ENCODE peak calls at places on chromosome 14, in eight cellular contexts. X is stomach, L is tibial nerve, M is ovary, A is sigmoid colon, H is transverse colon, O is A549, T is GM12878. B is an unnamed sample. For H3K4me1, the result is how much of the 10 kb centered on the place peaks cover.

GRCh38 chr14:89650077-89650978 is 233.3 kb upstream of the FOXN3 start:
- DNase-seq in H (no peak), M (no peak), O (no peak), L (no peak), X (no peak), A (no peak), T (no peak), B (no peak)

GRCh38 chr14:31568671-31569070 is 7.5 kb downstream of the NUBPL start:
- DNase-seq in A (no peak), X (no peak), H (no peak), L (no peak), M (no peak), T (no peak), O (no peak), B (no peak)

GRCh38 chr14:103547941-103548462 is 14.5 kb downstream of the BAG5 start:
- DNase-seq in A (no peak), T (no peak), X (no peak), L (no peak), H (no peak), O (no peak), M (no peak), B (no peak)

GRCh38 chr14:49849213-49849847 is 3.3 kb downstream of the NEMF start:
- DNase-seq in H (no peak), L (no peak), X (no peak), T (no peak), O (no peak), M (no peak), A (no peak), B (no peak)

GRCh38 chr14:89833120-89833521 is 121.4 kb downstream of the EFCAB11 start:
- DNase-seq in A (no peak), H (no peak), L (no peak), M (no peak), X (no peak), O (no peak), T (no peak), B (no peak)

GRCh38 chr14:69135133-69135532 is 17.8 kb downstream of the DCAF5 start:
- DNase-seq in X (no peak), T (no peak), A (no peak), M (no peak), H (no peak), L (no peak), O (no peak), B (no peak)

GRCh38 chr14:24068711-24069410 is 2.5 kb upstream of the CPNE6 start:
- DNase-seq in M (no peak), O (no peak), L (no peak), X (no peak), H (no peak), A (peak), T (no peak), B (no peak)

GRCh38 chr14:96363751-96364336 is 518 bp downstream of the GSKIP start:
- DNase-seq in L (no peak), X (peak), H (peak), M (no peak), T (no peak), O (peak), A (peak), B (no peak)

GRCh38 chr14:65252471-65253255 is 150.3 kb upstream of the MAX start:
- DNase-seq in A (no peak), O (no peak), H (no peak), M (no peak), T (no peak), X (no peak), L (no peak), B (no peak)

GRCh38 chr14:83556065-83556464 is 1973.9 kb upstream of the FLRT2 start:
- DNase-seq in T (no peak), L (no peak), X (no peak), A (no peak), O (no peak), M (no peak), H (no peak), B (no peak)

GRCh38 chr14:99604766-99605298 is 825 bp upstream of the CCDC85C start:
- DNase-seq in O (peak), M (no peak), H (peak), X (no peak), A (no peak), T (no peak), L (no peak), B (no peak)

GRCh38 chr14:50001999-50002925 is 109.4 kb downstream of the ARF6 start:
- DNase-seq in O (no peak), M (no peak), A (no peak), T (peak), H (peak), X (peak), L (no peak), B (no peak)

GRCh38 chr14:54146601-54147000 is 190.0 kb upstream of the BMP4 start:
- DNase-seq in M (no peak), H (no peak), X (no peak), T (no peak), O (no peak), L (no peak), A (no peak), B (no peak)

GRCh38 chr14:105059035-105059916 is 6.0 kb downstream of the GPR132 start:
- DNase-seq in M (no peak), L (no peak), H (no peak), X (no peak), T (no peak), O (no peak), A (no peak), B (no peak)

GRCh38 chr14:67166450-67166853 is 22.8 kb upstream of the GARIN2 start:
- DNase-seq in L (no peak), X (no peak), T (no peak), H (peak), O (no peak), M (peak), A (no peak), B (no peak)

GRCh38 chr14:97281741-97282140 is 484.6 kb downstream of the VRK1 start:
- DNase-seq in M (no peak), O (no peak), H (no peak), T (no peak), X (no peak), A (no peak), L (no peak), B (no peak)

GRCh38 chr14:85533821-85534271 is 3.9 kb downstream of the FLRT2 start:
- DNase-seq in T (no peak), X (no peak), O (peak), A (peak), M (peak), H (no peak), L (no peak), B (no peak)

GRCh38 chr14:23364604-23365352 is at the start of gene EFS:
- DNase-seq in O (no peak), L (peak), T (no peak), H (no peak), A (no peak), X (no peak), M (peak), B (no peak)

GRCh38 chr14:28759658-28760313 is 6.8 kb upstream of the FOXG1 start:
- DNase-seq in X (no peak), M (no peak), A (no peak), L (no peak), O (no peak), T (no peak), H (no peak), B (no peak)

GRCh38 chr14:38127784-38128183 is 79.9 kb upstream of the SSTR1 start:
- DNase-seq in A (no peak), X (no peak), T (no peak), H (no peak), M (no peak), L (no peak), O (no peak), B (no peak)

GRCh38 chr14:75126121-75126544 is 715 bp downstream of the NEK9 start:
- DNase-seq in T (no peak), O (peak), X (no peak), L (no peak), H (no peak), M (no peak), A (no peak), B (no peak)

GRCh38 chr14:75127903-75128595 is 1.2 kb upstream of the NEK9 start:
- DNase-seq in T (no peak), O (no peak), M (no peak), X (no peak), H (peak), L (no peak), A (no peak), B (no peak)

GRCh38 chr14:75125617-75126016 is 1.2 kb downstream of the NEK9 start:
- DNase-seq in M (no peak), X (no peak), L (no peak), T (no peak), H (no peak), O (no peak), A (no peak), B (no peak)

GRCh38 chr14:75126679-75127473 is at the start of gene NEK9:
- DNase-seq in H (peak), O (peak), T (peak), X (peak), M (peak), L (peak), A (peak), B (peak)

GRCh38 chr14:75128596-75128990 is 1.7 kb upstream of the NEK9 start:
- DNase-seq in O (no peak), A (no peak), X (no peak), L (no peak), H (no peak), T (no peak), M (no peak), B (no peak)
- TF ChIP-seq EP300 in O (no peak), A (no peak), X (no peak), L (no peak), H (no peak), T (no peak), M (no peak), B (no peak)

GRCh38 chr14:92922883-92923743 is at the start of gene CHGA:
- DNase-seq in O (peak), H (peak), T (no peak), L (no peak), M (peak), A (no peak), X (peak), B (no peak)
- H3K27ac ChIP-seq in O (no peak), H (no peak), T (no peak), L (no peak), M (no peak), A (no peak), X (peak), B (no peak)

DNA sequence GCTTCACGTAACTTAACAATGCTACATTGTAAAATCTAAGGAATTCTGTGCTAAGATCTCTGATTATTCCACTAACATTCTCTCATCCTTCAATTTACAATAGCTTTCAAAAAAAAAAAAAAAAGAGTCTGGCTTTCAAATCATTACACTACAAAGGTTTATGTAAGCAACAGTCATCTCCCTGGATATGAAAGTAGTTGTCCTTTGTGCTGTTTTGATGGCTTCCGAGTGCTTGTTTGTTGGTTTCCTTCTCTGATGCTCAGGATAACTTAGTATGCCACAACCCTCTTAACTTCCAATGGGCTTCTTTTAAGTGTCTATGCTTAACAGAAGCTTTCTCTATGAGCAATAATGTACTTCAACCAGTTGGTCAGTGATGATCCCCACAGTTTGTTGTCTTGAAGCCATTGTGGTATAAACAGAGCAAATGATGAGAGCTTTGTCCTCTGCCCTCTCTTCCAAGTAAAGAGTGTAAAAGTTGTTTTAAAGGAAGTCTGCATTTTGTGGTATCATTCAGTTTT is 396.2 kb upstream of the RGS6 start:
- DNase-seq in M (no peak), O (no peak), L (no peak), X (no peak), T (no peak), A (no peak), H (no peak), B (no peak)
- H3K4me1 ChIP-seq in M (under half), O (under half), L (under half), X (half or more), T (under half), A (under half), H (under half), B (under half)

DNA sequence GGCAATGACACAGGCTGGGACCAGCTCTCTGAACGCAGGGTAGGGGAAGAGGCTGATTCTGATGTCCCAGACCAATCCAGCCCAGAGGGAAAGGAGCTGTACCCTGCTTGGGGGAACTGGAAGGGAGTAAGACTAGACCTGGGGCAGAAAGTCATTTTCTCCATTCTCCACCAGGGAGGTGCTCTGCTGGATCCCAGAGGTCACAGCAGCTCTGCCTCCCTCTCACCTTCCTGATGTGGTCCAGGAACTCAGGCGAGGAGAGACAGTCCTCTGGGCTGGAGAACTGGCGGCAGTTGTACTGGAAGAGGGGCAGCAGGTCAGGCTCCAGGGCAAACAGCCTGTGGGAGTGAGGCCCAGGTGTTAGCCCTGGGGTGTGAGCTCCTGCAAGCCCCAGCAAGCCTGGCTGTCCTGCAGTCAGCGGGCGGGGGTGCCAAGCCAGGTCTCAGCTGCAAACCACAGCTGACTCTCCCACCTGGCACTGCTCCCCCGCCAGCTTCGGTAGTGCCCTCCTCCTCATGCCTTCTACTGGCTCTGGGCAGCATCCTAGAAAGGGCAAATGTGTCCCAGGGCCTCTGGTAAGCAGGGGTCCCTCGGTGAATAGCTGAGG is 1.9 kb downstream of the NGB start:
- DNase-seq in A (no peak), T (no peak), X (no peak), L (no peak), O (no peak), H (no peak), M (no peak), B (no peak)
- TF ChIP-seq EP300 in A (no peak), T (no peak), X (no peak), L (no peak), O (no peak), H (no peak), M (no peak), B (no peak)

GRCh38 chr14:76101384-76101783 is 50.3 kb upstream of the GPATCH2L start:
- DNase-seq in L (no peak), T (no peak), O (no peak), M (no peak), X (no peak), H (no peak), A (peak), B (no peak)
- H3K27ac ChIP-seq in L (no peak), T (no peak), O (no peak), M (no peak), X (no peak), H (peak), A (peak), B (peak)

GRCh38 chr14:91400696-91401095 is 16.9 kb downstream of the CCDC88C start:
- DNase-seq in O (no peak), M (no peak), A (no peak), H (no peak), L (no peak), X (no peak), T (no peak), B (no peak)

GRCh38 chr14:91399868-91400640 is 17.6 kb downstream of the CCDC88C start:
- DNase-seq in H (peak), O (no peak), X (peak), A (no peak), L (no peak), T (no peak), M (no peak), B (no peak)

GRCh38 chr14:91403069-91403600 is 14.5 kb downstream of the CCDC88C start:
- DNase-seq in M (no peak), O (no peak), X (no peak), H (no peak), L (no peak), T (no peak), A (no peak), B (no peak)

GRCh38 chr14:91401751-91402150 is 15.9 kb downstream of the CCDC88C start:
- DNase-seq in M (no peak), X (no peak), O (no peak), A (no peak), H (no peak), L (no peak), T (no peak), B (no peak)

GRCh38 chr14:91402278-91403068 is 15.1 kb downstream of the CCDC88C start:
- DNase-seq in A (no peak), T (no peak), H (peak), O (no peak), M (peak), L (no peak), X (peak), B (no peak)
- H3K4me1 ChIP-seq in A (under half), T (half or more), H (half or more), O (under half), M (under half), L (under half), X (half or more), B (under half)

B was measured in esophagus muscularis mucosa.